ENCODE peak calls at places on chromosome 11, in five cellular contexts. U, K, E, Q and C are unnamed samples. For H3K36me3, the result is how much of the 10 kb centered on the place peaks cover.

GRCh38 chr11:124917115-124917637 is 1.9 kb upstream of the HEPN1 start:
- DNase-seq in K (no peak), E (no peak), Q (no peak), U (no peak), C (no peak)

GRCh38 chr11:31790649-31791048 is 20.5 kb downstream of the PAX6 start:
- DNase-seq in U (no peak), K (no peak), Q (no peak), E (no peak), C (no peak)

GRCh38 chr11:114317738-114318137 is 21.5 kb downstream of the NNMT start:
- DNase-seq in K (peak), E (peak), Q (peak), U (no peak), C (peak)

GRCh38 chr11:132312161-132312560 is 941.7 kb downstream of the NTM start:
- DNase-seq in Q (no peak), E (no peak), K (no peak), U (no peak), C (no peak)

GRCh38 chr11:61659413-61660196 is 20.6 kb upstream of the DAGLA start:
- DNase-seq in U (no peak), Q (no peak), E (no peak), K (no peak), C (no peak)

GRCh38 chr11:72680624-72681158 is 6.5 kb upstream of the PDE2A start:
- DNase-seq in E (no peak), Q (no peak), U (no peak), K (no peak), C (no peak)

GRCh38 chr11:96228472-96228871 is 114.5 kb downstream of the MAML2 start:
- DNase-seq in Q (no peak), E (peak), U (peak), K (no peak), C (peak)

GRCh38 chr11:121614661-121615240 is 162.0 kb upstream of the SORL1-AS1 start:
- DNase-seq in Q (no peak), K (no peak), U (no peak), E (no peak), C (no peak)

GRCh38 chr11:35779409-35779808 is 116.8 kb downstream of the TRIM44 start:
- DNase-seq in Q (no peak), U (no peak), E (no peak), K (no peak), C (no peak)

GRCh38 chr11:38019072-38019775 is 1421.2 kb upstream of the RAG2 start:
- DNase-seq in K (peak), U (no peak), Q (no peak), E (no peak), C (no peak)

GRCh38 chr11:94128171-94128745 is 383 bp upstream of the PANX1 start:
- DNase-seq in E (no peak), K (no peak), Q (no peak), U (peak), C (no peak)

GRCh38 chr11:84671325-84672019 is 955.7 kb downstream of the DLG2 start:
- DNase-seq in U (no peak), E (no peak), Q (no peak), K (no peak), C (peak)

GRCh38 chr11:95877288-95877687 is 46.6 kb downstream of the MTMR2 start:
- DNase-seq in K (no peak), Q (no peak), U (no peak), E (no peak), C (no peak)

GRCh38 chr11:126834149-126834548 is 166.4 kb downstream of the KIRREL3 start:
- DNase-seq in U (no peak), K (no peak), E (no peak), Q (no peak), C (no peak)

GRCh38 chr11:22711880-22712279 is 45.5 kb downstream of the GAS2 start:
- DNase-seq in Q (no peak), K (no peak), U (peak), E (no peak), C (peak)

GRCh38 chr11:6320411-6321207 is at the start of gene CAVIN3:
- DNase-seq in K (peak), U (peak), E (peak), Q (peak), C (peak)

GRCh38 chr11:111737180-111737876 is 28.9 kb downstream of the PPP2R1B start:
- DNase-seq in E (no peak), K (no peak), U (no peak), Q (no peak), C (no peak)

GRCh38 chr11:27898166-27898565 is 197.9 kb upstream of the BDNF start:
- DNase-seq in U (no peak), Q (no peak), E (no peak), K (no peak), C (no peak)

GRCh38 chr11:18171377-18172000 is 1.1 kb upstream of the MRGPRX4 start:
- DNase-seq in K (peak), Q (no peak), U (no peak), E (no peak), C (no peak)

GRCh38 chr11:1203505-1204271 is 19.2 kb upstream of the MUC5B start:
- DNase-seq in E (no peak), K (no peak), Q (peak), U (peak), C (peak)

GRCh38 chr11:43574949-43575915 is 105.3 kb upstream of the HSD17B12 start:
- DNase-seq in E (no peak), Q (no peak), K (peak), U (no peak), C (no peak)

GRCh38 chr11:19614370-19614936 is 98.2 kb upstream of the NAV2 start:
- DNase-seq in E (no peak), K (no peak), U (no peak), Q (no peak), C (no peak)

GRCh38 chr11:2860636-2861035 is 24.9 kb downstream of the CDKN1C start:
- DNase-seq in U (peak), Q (no peak), K (no peak), E (no peak), C (peak)

GRCh38 chr11:93468286-93468685 is 74.9 kb downstream of the SMCO4 start:
- DNase-seq in Q (no peak), E (no peak), U (no peak), K (no peak), C (no peak)

GRCh38 chr11:69194396-69194795 is 38.7 kb downstream of the SMIM38 start:
- DNase-seq in E (no peak), K (no peak), U (no peak), Q (no peak), C (no peak)

DNA sequence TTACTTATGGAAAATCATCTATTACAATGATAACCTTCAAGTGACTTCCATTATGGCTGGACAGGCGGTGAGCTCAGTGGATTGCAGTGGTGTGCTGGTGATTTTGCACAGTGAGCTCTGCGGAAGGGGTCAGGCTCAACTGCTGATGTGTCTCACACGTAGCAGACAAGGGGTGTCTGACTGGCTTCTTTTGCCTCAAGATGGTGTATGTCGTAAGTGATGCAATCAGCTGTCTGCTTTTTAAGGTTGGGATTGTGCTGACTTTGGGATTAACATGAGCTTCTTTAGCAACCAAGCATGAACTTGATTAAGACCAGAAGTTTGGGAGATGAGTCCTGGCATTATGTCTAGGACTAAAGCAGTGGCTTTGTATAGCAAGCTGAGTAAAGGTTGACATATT is 49.5 kb downstream of the POLD3 start:
- DNase-seq in E (no peak), U (no peak), Q (no peak), K (no peak), C (no peak)
- H3K36me3 ChIP-seq in E (under half), U (under half), Q (under half), K (under half), C (under half)

DNA sequence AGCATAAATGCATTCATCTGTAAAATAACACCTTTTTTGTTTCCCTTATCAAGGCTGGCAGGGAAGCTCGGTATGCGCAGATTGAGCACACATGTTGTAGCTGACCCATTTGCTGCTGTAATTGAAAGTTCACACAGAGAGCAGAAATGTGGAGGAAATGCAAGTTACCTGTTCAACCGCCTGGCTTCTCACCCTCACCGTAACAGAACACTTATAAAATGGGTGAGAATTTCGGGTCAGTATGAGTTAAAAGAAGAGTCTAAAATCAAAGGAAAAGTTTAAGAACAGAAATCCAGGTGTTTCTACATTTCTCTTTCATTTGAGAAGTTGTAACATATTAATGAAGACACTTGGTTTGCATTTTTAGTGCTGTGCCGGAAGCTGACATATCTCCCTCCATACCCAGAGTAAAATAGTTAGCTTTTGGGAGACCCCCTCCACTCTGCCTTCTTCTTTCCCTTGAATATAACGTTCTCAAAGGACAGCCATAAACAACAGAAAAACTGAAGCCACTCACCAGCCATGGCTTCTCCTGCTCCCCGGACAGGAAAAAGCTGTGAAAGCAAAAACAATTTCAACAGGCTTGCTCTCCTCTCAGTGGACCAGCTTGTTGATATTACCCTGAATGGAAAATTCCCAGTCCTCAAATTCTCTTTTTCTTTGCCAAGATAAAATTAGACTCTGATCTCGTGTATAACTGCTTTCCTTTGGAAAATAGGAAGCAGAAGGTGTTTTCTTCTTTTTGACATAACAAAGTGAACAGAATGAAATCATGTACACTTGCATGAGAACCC is at the start of gene CASP12:
- DNase-seq in Q (no peak), K (no peak), E (peak), U (no peak), C (no peak)
- H3K4me3 ChIP-seq in Q (peak), K (no peak), E (peak), U (peak), C (no peak)

GRCh38 chr11:85710912-85711311 is 24.9 kb upstream of the CCDC89 start:
- DNase-seq in Q (no peak), K (no peak), U (no peak), E (no peak), C (no peak)
- TF ChIP-seq CTCF in Q (no peak), K (no peak), U (no peak), E (no peak), C (no peak)

GRCh38 chr11:74950374-74950969 is 1.4 kb downstream of the SPCS2 start:
- DNase-seq in E (no peak), K (no peak), U (no peak), Q (no peak), C (no peak)

GRCh38 chr11:74951241-74951640 is 2.2 kb downstream of the SPCS2 start:
- DNase-seq in U (no peak), Q (no peak), K (no peak), E (no peak), C (no peak)

GRCh38 chr11:74953448-74953847 is 4.4 kb downstream of the SPCS2 start:
- DNase-seq in E (no peak), K (no peak), Q (no peak), U (no peak), C (no peak)

GRCh38 chr11:74954199-74954598 is 5.1 kb downstream of the SPCS2 start:
- DNase-seq in Q (no peak), K (no peak), U (no peak), E (no peak), C (no peak)

GRCh38 chr11:74952752-74953151 is 3.7 kb downstream of the SPCS2 start:
- DNase-seq in U (no peak), E (no peak), K (no peak), Q (no peak), C (no peak)
- H3K36me3 ChIP-seq in U (under half), E (under half), K (under half), Q (under half), C (under half)

DNA sequence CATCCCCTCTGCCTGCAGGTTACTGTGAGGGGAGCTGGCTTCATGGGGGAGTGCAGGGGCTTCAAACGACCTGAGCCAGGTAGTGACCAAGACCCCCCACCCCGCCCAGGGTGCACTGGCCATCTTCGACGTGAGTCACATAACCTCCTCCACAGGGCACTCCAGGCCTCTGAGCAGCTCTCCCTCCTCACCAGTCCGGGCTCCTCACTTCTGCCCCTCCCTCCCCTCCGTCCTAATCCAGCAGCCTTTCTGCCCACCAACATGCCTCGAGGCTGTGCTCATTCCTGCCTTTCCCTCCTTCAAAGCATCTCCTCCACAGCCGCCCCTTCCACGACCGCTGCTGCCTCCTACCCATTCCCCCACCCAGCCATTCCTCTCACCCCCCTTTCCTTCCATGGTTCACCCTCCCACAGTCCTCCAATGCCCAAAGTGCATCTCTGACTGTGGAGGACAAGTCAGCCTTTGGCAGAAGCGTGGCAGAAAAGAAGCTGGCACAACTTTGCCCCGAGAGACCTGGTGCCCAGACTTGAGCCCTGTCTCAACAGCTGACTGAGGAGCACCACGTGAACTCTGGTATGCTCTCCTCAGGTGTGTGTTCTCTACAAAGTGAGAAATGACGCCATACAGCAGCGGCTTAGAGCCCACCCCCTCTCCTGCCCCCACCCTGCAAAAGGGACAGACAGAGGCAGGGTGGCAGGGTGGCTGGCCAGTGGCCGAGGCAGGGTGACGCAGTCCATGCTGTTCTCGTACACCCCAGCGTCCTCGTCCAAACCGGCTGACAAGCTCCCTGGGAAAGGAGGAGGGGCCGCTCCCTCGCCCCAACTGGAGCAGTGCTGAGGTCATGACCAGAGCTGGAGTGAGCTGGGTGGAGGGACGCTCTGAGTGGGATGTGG is 30.4 kb downstream of the OPCML start:
- DNase-seq in Q (peak), K (peak), E (no peak), U (no peak), C (no peak)
- H3K4me3 ChIP-seq in Q (no peak), K (no peak), E (no peak), U (no peak), C (no peak)

GRCh38 chr11:92141725-92142124 is 82.9 kb upstream of the FAT3 start:
- DNase-seq in K (no peak), U (no peak), E (no peak), Q (no peak), C (no peak)

GRCh38 chr11:92140021-92140420 is 84.6 kb upstream of the FAT3 start:
- DNase-seq in E (no peak), Q (no peak), K (no peak), U (no peak), C (no peak)

GRCh38 chr11:92131289-92131890 is 93.2 kb upstream of the FAT3 start:
- DNase-seq in Q (no peak), E (no peak), U (no peak), K (no peak), C (no peak)

GRCh38 chr11:92141159-92141558 is 83.5 kb upstream of the FAT3 start:
- DNase-seq in U (no peak), E (no peak), K (no peak), Q (no peak), C (no peak)

GRCh38 chr11:92136792-92137191 is 87.8 kb upstream of the FAT3 start:
- DNase-seq in K (peak), U (no peak), Q (no peak), E (no peak), C (no peak)
- TF ChIP-seq CTCF in K (peak), U (no peak), Q (no peak), E (no peak), C (no peak)

GRCh38 chr11:65648997-65649491 is 11.1 kb downstream of the SIPA1 start:
- DNase-seq in E (peak), K (no peak), Q (peak), U (peak), C (no peak)
- H3K36me3 ChIP-seq in E (under half), K (under half), Q (half or more), U (under half), C (under half)

GRCh38 chr11:103091441-103091809 is 535 bp downstream of the DCUN1D5 start:
- DNase-seq in U (peak), Q (peak), E (no peak), K (peak), C (peak)
- H3K4me3 ChIP-seq in U (peak), Q (peak), E (peak), K (peak), C (peak)

GRCh38 chr11:74233683-74234082 is 62.6 kb downstream of the PPME1 start:
- DNase-seq in Q (no peak), K (no peak), E (no peak), U (no peak), C (no peak)
- TF ChIP-seq CTCF in Q (no peak), K (no peak), E (no peak), U (no peak), C (no peak)